ENCODE peak calls at places on chromosomes 7 and 10, in nine cellular contexts. One of them, this sample, is unnamed.
A peak's percentile ranks its signal among the peaks of the same experiment; 100 is the strongest.

GRCh38 chr7:88217675-88218427 is 2.0 kb downstream of the SRI start:
- DNase-seq in activated naive CD4-positive, alpha-beta T cell treated with anti-CD3 and anti-CD28 coated beads, Interleukin-2, amount 10 ng/mL, durations not matched to agents 7 days and 5 days: no peak
- DNase-seq in HCEC 1CT: no peak
- DNase-seq in dermis blood vessel endothelial cell: peak; percentile 2
- DNase-seq in mesenchymal stem cell: no peak
- DNase-seq in NCI-H2029: no peak
- DNase-seq in anterior cingulate cortex: no peak
- DNase-seq in neural progenitor cell: no peak
- DNase-seq in SW480: no peak
- DNase-seq in this sample: no peak

GRCh38 chr7:30022991-30023390 is 3.5 kb downstream of the FKBP14 start:
- DNase-seq in mesenchymal stem cell: no peak
- DNase-seq in activated naive CD4-positive, alpha-beta T cell treated with anti-CD3 and anti-CD28 coated beads, Interleukin-2, amount 10 ng/mL, durations not matched to agents 7 days and 5 days: no peak
- DNase-seq in anterior cingulate cortex: no peak
- DNase-seq in NCI-H2029: no peak
- DNase-seq in dermis blood vessel endothelial cell: no peak
- DNase-seq in SW480: no peak
- DNase-seq in neural progenitor cell: no peak
- DNase-seq in HCEC 1CT: no peak
- DNase-seq in this sample: no peak

GRCh38 chr7:124459101-124460052 is 306.2 kb downstream of the GPR37 start:
- DNase-seq in activated naive CD4-positive, alpha-beta T cell treated with anti-CD3 and anti-CD28 coated beads, Interleukin-2, amount 10 ng/mL, durations not matched to agents 7 days and 5 days: no peak
- DNase-seq in SW480: no peak
- DNase-seq in mesenchymal stem cell: peak; percentile 90
- DNase-seq in dermis blood vessel endothelial cell: no peak
- DNase-seq in neural progenitor cell: no peak
- DNase-seq in anterior cingulate cortex: no peak
- DNase-seq in HCEC 1CT: peak; percentile 97
- DNase-seq in NCI-H2029: no peak
- DNase-seq in this sample: no peak

GRCh38 chr7:4610768-4611467 is 71.2 kb upstream of the FOXK1 start:
- DNase-seq in dermis blood vessel endothelial cell: peak; percentile 85
- DNase-seq in activated naive CD4-positive, alpha-beta T cell treated with anti-CD3 and anti-CD28 coated beads, Interleukin-2, amount 10 ng/mL, durations not matched to agents 7 days and 5 days: peak; percentile 63
- DNase-seq in mesenchymal stem cell: peak; percentile 76
- DNase-seq in NCI-H2029: peak; percentile 57
- DNase-seq in neural progenitor cell: peak; percentile 76
- DNase-seq in SW480: peak; percentile 81
- DNase-seq in anterior cingulate cortex: no peak
- DNase-seq in HCEC 1CT: peak; percentile 54
- DNase-seq in this sample: peak; percentile 78

GRCh38 chr7:149781921-149782320 is 8.5 kb upstream of the ZNF467 start:
- DNase-seq in SW480: no peak
- DNase-seq in NCI-H2029: no peak
- DNase-seq in dermis blood vessel endothelial cell: no peak
- DNase-seq in neural progenitor cell: no peak
- DNase-seq in mesenchymal stem cell: no peak
- DNase-seq in anterior cingulate cortex: no peak
- DNase-seq in HCEC 1CT: no peak
- DNase-seq in activated naive CD4-positive, alpha-beta T cell treated with anti-CD3 and anti-CD28 coated beads, Interleukin-2, amount 10 ng/mL, durations not matched to agents 7 days and 5 days: no peak
- DNase-seq in this sample: no peak

GRCh38 chr10:57294698-57295097 is 933.6 kb upstream of the ZWINT start:
- DNase-seq in HCEC 1CT: no peak
- DNase-seq in dermis blood vessel endothelial cell: no peak
- DNase-seq in neural progenitor cell: no peak
- DNase-seq in mesenchymal stem cell: no peak
- DNase-seq in SW480: no peak
- DNase-seq in activated naive CD4-positive, alpha-beta T cell treated with anti-CD3 and anti-CD28 coated beads, Interleukin-2, amount 10 ng/mL, durations not matched to agents 7 days and 5 days: no peak
- DNase-seq in anterior cingulate cortex: no peak
- DNase-seq in NCI-H2029: no peak
- DNase-seq in this sample: no peak

GRCh38 chr7:16795624-16796023 is 9.2 kb downstream of the AGR2 start:
- DNase-seq in activated naive CD4-positive, alpha-beta T cell treated with anti-CD3 and anti-CD28 coated beads, Interleukin-2, amount 10 ng/mL, durations not matched to agents 7 days and 5 days: no peak
- DNase-seq in SW480: no peak
- DNase-seq in HCEC 1CT: no peak
- DNase-seq in neural progenitor cell: no peak
- DNase-seq in anterior cingulate cortex: no peak
- DNase-seq in mesenchymal stem cell: no peak
- DNase-seq in NCI-H2029: peak; percentile 30
- DNase-seq in dermis blood vessel endothelial cell: no peak
- DNase-seq in this sample: no peak

GRCh38 chr10:48751730-48752129 is 67.1 kb downstream of the WDFY4 start:
- DNase-seq in dermis blood vessel endothelial cell: no peak
- DNase-seq in SW480: no peak
- DNase-seq in HCEC 1CT: no peak
- DNase-seq in activated naive CD4-positive, alpha-beta T cell treated with anti-CD3 and anti-CD28 coated beads, Interleukin-2, amount 10 ng/mL, durations not matched to agents 7 days and 5 days: no peak
- DNase-seq in mesenchymal stem cell: no peak
- DNase-seq in NCI-H2029: no peak
- DNase-seq in neural progenitor cell: no peak
- DNase-seq in anterior cingulate cortex: no peak
- DNase-seq in this sample: no peak

GRCh38 chr10:125692246-125692931 is 9.4 kb upstream of the TEX36 start:
- DNase-seq in NCI-H2029: no peak
- DNase-seq in HCEC 1CT: no peak
- DNase-seq in mesenchymal stem cell: no peak
- DNase-seq in SW480: no peak
- DNase-seq in dermis blood vessel endothelial cell: no peak
- DNase-seq in anterior cingulate cortex: no peak
- DNase-seq in activated naive CD4-positive, alpha-beta T cell treated with anti-CD3 and anti-CD28 coated beads, Interleukin-2, amount 10 ng/mL, durations not matched to agents 7 days and 5 days: no peak
- DNase-seq in neural progenitor cell: no peak
- DNase-seq in this sample: peak; percentile 65

GRCh38 chr10:127398140-127398966 is 150.8 kb upstream of the NPS start:
- DNase-seq in dermis blood vessel endothelial cell: peak; percentile 39
- DNase-seq in anterior cingulate cortex: no peak
- DNase-seq in activated naive CD4-positive, alpha-beta T cell treated with anti-CD3 and anti-CD28 coated beads, Interleukin-2, amount 10 ng/mL, durations not matched to agents 7 days and 5 days: no peak
- DNase-seq in NCI-H2029: no peak
- DNase-seq in HCEC 1CT: peak; percentile 50
- DNase-seq in mesenchymal stem cell: peak; percentile 36
- DNase-seq in SW480: peak; percentile 29
- DNase-seq in neural progenitor cell: peak; percentile 48
- DNase-seq in this sample: peak; percentile 87

GRCh38 chr7:142733271-142733670 is 16.0 kb upstream of the PRSS1 start:
- DNase-seq in mesenchymal stem cell: no peak
- DNase-seq in dermis blood vessel endothelial cell: no peak
- DNase-seq in HCEC 1CT: no peak
- DNase-seq in neural progenitor cell: no peak
- DNase-seq in NCI-H2029: no peak
- DNase-seq in anterior cingulate cortex: no peak
- DNase-seq in activated naive CD4-positive, alpha-beta T cell treated with anti-CD3 and anti-CD28 coated beads, Interleukin-2, amount 10 ng/mL, durations not matched to agents 7 days and 5 days: no peak
- DNase-seq in SW480: no peak
- DNase-seq in this sample: no peak

GRCh38 chr7:72793791-72794190 is 34.2 kb downstream of the TYW1B start:
- DNase-seq in NCI-H2029: no peak
- DNase-seq in mesenchymal stem cell: no peak
- DNase-seq in dermis blood vessel endothelial cell: no peak
- DNase-seq in SW480: no peak
- DNase-seq in activated naive CD4-positive, alpha-beta T cell treated with anti-CD3 and anti-CD28 coated beads, Interleukin-2, amount 10 ng/mL, durations not matched to agents 7 days and 5 days: no peak
- DNase-seq in anterior cingulate cortex: no peak
- DNase-seq in HCEC 1CT: no peak
- DNase-seq in neural progenitor cell: no peak
- DNase-seq in this sample: no peak

GRCh38 chr10:72039377-72039776 is 49.0 kb downstream of the SPOCK2 start:
- DNase-seq in neural progenitor cell: no peak
- DNase-seq in mesenchymal stem cell: no peak
- DNase-seq in SW480: no peak
- DNase-seq in activated naive CD4-positive, alpha-beta T cell treated with anti-CD3 and anti-CD28 coated beads, Interleukin-2, amount 10 ng/mL, durations not matched to agents 7 days and 5 days: no peak
- DNase-seq in NCI-H2029: no peak
- DNase-seq in HCEC 1CT: no peak
- DNase-seq in dermis blood vessel endothelial cell: no peak
- DNase-seq in anterior cingulate cortex: no peak
- DNase-seq in this sample: peak; percentile 15

GRCh38 chr7:42170724-42171123 is 66.3 kb downstream of the GLI3 start:
- DNase-seq in anterior cingulate cortex: no peak
- DNase-seq in mesenchymal stem cell: no peak
- DNase-seq in HCEC 1CT: peak; percentile 71
- DNase-seq in dermis blood vessel endothelial cell: no peak
- DNase-seq in neural progenitor cell: no peak
- DNase-seq in SW480: peak; percentile 51
- DNase-seq in NCI-H2029: no peak
- DNase-seq in activated naive CD4-positive, alpha-beta T cell treated with anti-CD3 and anti-CD28 coated beads, Interleukin-2, amount 10 ng/mL, durations not matched to agents 7 days and 5 days: no peak
- DNase-seq in this sample: peak; percentile 49

GRCh38 chr7:2974093-2974819 is 69.4 kb downstream of the CARD11 start:
- DNase-seq in HCEC 1CT: no peak
- DNase-seq in mesenchymal stem cell: no peak
- DNase-seq in neural progenitor cell: no peak
- DNase-seq in NCI-H2029: no peak
- DNase-seq in activated naive CD4-positive, alpha-beta T cell treated with anti-CD3 and anti-CD28 coated beads, Interleukin-2, amount 10 ng/mL, durations not matched to agents 7 days and 5 days: peak; percentile 3
- DNase-seq in anterior cingulate cortex: no peak
- DNase-seq in SW480: no peak
- DNase-seq in dermis blood vessel endothelial cell: no peak
- DNase-seq in this sample: no peak

GRCh38 chr7:129829677-129830631 is 122.8 kb downstream of the UBE2H start:
- DNase-seq in neural progenitor cell: peak; percentile 92
- DNase-seq in HCEC 1CT: peak; percentile 76
- DNase-seq in anterior cingulate cortex: no peak
- DNase-seq in activated naive CD4-positive, alpha-beta T cell treated with anti-CD3 and anti-CD28 coated beads, Interleukin-2, amount 10 ng/mL, durations not matched to agents 7 days and 5 days: peak; percentile 69
- DNase-seq in mesenchymal stem cell: peak; percentile 81
- DNase-seq in dermis blood vessel endothelial cell: peak; percentile 91
- DNase-seq in SW480: peak; percentile 72
- DNase-seq in NCI-H2029: peak; percentile 82
- DNase-seq in this sample: peak; percentile 91

GRCh38 chr10:80100861-80101695 is 22.6 kb downstream of the TMEM254 start:
- DNase-seq in HCEC 1CT: no peak
- DNase-seq in NCI-H2029: no peak
- DNase-seq in neural progenitor cell: no peak
- DNase-seq in activated naive CD4-positive, alpha-beta T cell treated with anti-CD3 and anti-CD28 coated beads, Interleukin-2, amount 10 ng/mL, durations not matched to agents 7 days and 5 days: no peak
- DNase-seq in dermis blood vessel endothelial cell: no peak
- DNase-seq in SW480: no peak
- DNase-seq in anterior cingulate cortex: no peak
- DNase-seq in mesenchymal stem cell: no peak
- DNase-seq in this sample: no peak

GRCh38 chr10:780536-781524 is 91.4 kb upstream of the DIP2C start:
- DNase-seq in NCI-H2029: no peak
- DNase-seq in mesenchymal stem cell: no peak
- DNase-seq in activated naive CD4-positive, alpha-beta T cell treated with anti-CD3 and anti-CD28 coated beads, Interleukin-2, amount 10 ng/mL, durations not matched to agents 7 days and 5 days: no peak
- DNase-seq in anterior cingulate cortex: no peak
- DNase-seq in SW480: no peak
- DNase-seq in HCEC 1CT: no peak
- DNase-seq in dermis blood vessel endothelial cell: no peak
- DNase-seq in neural progenitor cell: no peak
- DNase-seq in this sample: no peak

GRCh38 chr10:22666287-22667092 is 47.9 kb downstream of the PIP4K2A start:
- DNase-seq in mesenchymal stem cell: no peak
- DNase-seq in SW480: no peak
- DNase-seq in HCEC 1CT: no peak
- DNase-seq in NCI-H2029: no peak
- DNase-seq in activated naive CD4-positive, alpha-beta T cell treated with anti-CD3 and anti-CD28 coated beads, Interleukin-2, amount 10 ng/mL, durations not matched to agents 7 days and 5 days: peak; percentile 76
- DNase-seq in anterior cingulate cortex: no peak
- DNase-seq in neural progenitor cell: no peak
- DNase-seq in dermis blood vessel endothelial cell: no peak
- DNase-seq in this sample: no peak

GRCh38 chr10:4450981-4451501 is 375.0 kb upstream of the AKR1E2 start:
- DNase-seq in neural progenitor cell: no peak
- DNase-seq in dermis blood vessel endothelial cell: peak; percentile 90
- DNase-seq in NCI-H2029: no peak
- DNase-seq in anterior cingulate cortex: no peak
- DNase-seq in HCEC 1CT: peak; percentile 93
- DNase-seq in mesenchymal stem cell: peak; percentile 64
- DNase-seq in SW480: no peak
- DNase-seq in activated naive CD4-positive, alpha-beta T cell treated with anti-CD3 and anti-CD28 coated beads, Interleukin-2, amount 10 ng/mL, durations not matched to agents 7 days and 5 days: no peak
- DNase-seq in this sample: peak; percentile 94